ENCODE peak calls at places on chromosomes 3 and 15, in four cellular contexts. Y, L, K and D are unnamed samples.

GRCh38 chr3:13544293-13544831 is 4.6 kb upstream of the FBLN2 start:
- DNase-seq in Y (no peak), K (peak; percentile 34), L (no peak), D (no peak)

GRCh38 chr15:33547876-33548275 is 237.1 kb downstream of the RYR3 start:
- DNase-seq in L (no peak), K (peak; percentile 12), Y (peak; percentile 13), D (no peak)

GRCh38 chr3:126348308-126348920 is 8.8 kb downstream of the KLF15 start:
- DNase-seq in K (no peak), L (no peak), Y (no peak), D (no peak)

GRCh38 chr15:65827065-65827464 is 35.0 kb upstream of the DENND4A start:
- DNase-seq in Y (no peak), L (no peak), K (no peak), D (no peak)

GRCh38 chr3:195226445-195226844 is 44.5 kb downstream of the XXYLT1 start:
- DNase-seq in K (no peak), L (no peak), Y (no peak), D (no peak)

GRCh38 chr15:101043911-101044624 is 124.9 kb downstream of the LRRK1 start:
- DNase-seq in Y (no peak), K (no peak), L (no peak), D (no peak)

GRCh38 chr3:183254816-183255730 is 2.0 kb downstream of the B3GNT5 start:
- DNase-seq in Y (no peak), L (no peak), K (peak; percentile 91), D (no peak)

GRCh38 chr3:66037986-66038369 is 740 bp downstream of the MAGI1 start:
- DNase-seq in Y (no peak), L (no peak), K (peak; percentile 0), D (no peak)

GRCh38 chr3:47035645-47036044 is 56.2 kb downstream of the NBEAL2 start:
- DNase-seq in Y (peak; percentile 34), L (no peak), K (no peak), D (no peak)

GRCh38 chr3:151864423-151865101 is 8.9 kb upstream of the SUCNR1 start:
- DNase-seq in L (peak; percentile 35), Y (no peak), K (no peak), D (peak; percentile 17)

GRCh38 chr3:55487376-55488241 is 503 bp upstream of the WNT5A start:
- DNase-seq in L (no peak), Y (no peak), K (no peak), D (no peak)

GRCh38 chr3:18126772-18127171 is 298.4 kb downstream of the SATB1 start:
- DNase-seq in K (no peak), L (no peak), Y (no peak), D (no peak)
- TF ChIP-seq TCF7L2 in K (no peak), L (no peak), Y (no peak), D (no peak)

GRCh38 chr15:67117356-67117755 is 52.0 kb downstream of the SMAD3 start:
- DNase-seq in K (no peak), L (no peak), Y (no peak), D (no peak)

GRCh38 chr15:67118808-67119207 is 53.4 kb downstream of the SMAD3 start:
- DNase-seq in Y (no peak), L (no peak), K (peak; percentile 50), D (no peak)

GRCh38 chr15:67120839-67121540 is 55.6 kb downstream of the SMAD3 start:
- DNase-seq in L (no peak), Y (no peak), K (peak; percentile 47), D (no peak)

GRCh38 chr15:67120009-67120838 is 54.8 kb downstream of the SMAD3 start:
- DNase-seq in L (no peak), Y (no peak), K (no peak), D (no peak)

GRCh38 chr15:67119238-67119846 is 53.9 kb downstream of the SMAD3 start:
- DNase-seq in Y (no peak), K (no peak), L (no peak), D (no peak)
- TF ChIP-seq REST in Y (no peak), K (no peak), L (no peak), D (no peak)

GRCh38 chr3:112550859-112551258 is 10.9 kb downstream of the ATG3 start:
- DNase-seq in L (no peak), Y (no peak), K (no peak), D (no peak)

GRCh38 chr3:112557980-112558379 is 3.8 kb downstream of the ATG3 start:
- DNase-seq in Y (no peak), K (no peak), L (no peak), D (no peak)

GRCh38 chr3:112561085-112561692 is 573 bp downstream of the ATG3 start:
- DNase-seq in K (peak; percentile 82), Y (peak; percentile 66), L (peak; percentile 64), D (peak; percentile 51)

GRCh38 chr3:112560330-112560729 is 1.4 kb downstream of the ATG3 start:
- DNase-seq in K (peak; percentile 2), L (no peak), Y (no peak), D (no peak)

DNA sequence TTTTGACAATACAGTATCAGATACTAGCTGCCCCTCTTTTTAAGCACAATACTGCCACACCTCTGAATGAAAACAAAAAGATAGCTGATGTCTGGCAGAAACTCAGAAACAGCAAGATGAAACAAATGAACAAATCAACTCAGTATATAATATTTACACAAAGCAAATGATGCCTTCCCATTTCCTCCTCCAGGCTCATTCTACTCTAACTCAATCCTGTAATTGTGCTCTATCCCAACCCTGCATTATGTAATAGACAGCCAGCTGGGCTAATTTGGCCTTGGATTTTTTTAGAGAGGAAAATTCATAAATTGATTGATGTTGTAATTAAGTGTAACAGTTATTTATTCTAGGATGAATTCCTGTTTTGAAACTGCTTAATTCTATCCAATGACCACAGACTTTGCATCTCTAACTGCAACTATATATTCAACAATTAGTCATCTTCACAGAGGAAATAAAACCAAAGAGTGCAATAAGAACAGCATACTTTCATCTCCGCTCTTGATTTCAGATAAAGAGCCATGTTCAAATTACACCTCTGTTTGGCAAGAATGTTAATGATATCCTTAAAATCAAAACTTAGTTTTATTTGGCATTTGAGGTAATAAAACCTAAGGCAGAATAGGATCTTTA is 6.1 kb downstream of the ATG3 start:
- DNase-seq in K (no peak), L (no peak), Y (no peak), D (no peak)
- TF ChIP-seq TCF7L2 in K (no peak), L (no peak), Y (no peak), D (no peak)

GRCh38 chr3:2098398-2099027 is at the start of gene CNTN4:
- DNase-seq in L (no peak), K (no peak), Y (peak; percentile 24), D (no peak)
- TF ChIP-seq REST in L (no peak), K (no peak), Y (no peak), D (no peak)